ENCODE peak calls at places on chromosome 19, in seven cellular contexts. S is tibial nerve; J is Peyer's patch; H is thyroid gland; N is body of pancreas; V is CD8-positive, alpha-beta T cell; T is psoas muscle. O is an unnamed sample.

GRCh38 chr19:44723952-44724319 is 24.6 kb upstream of the BCL3 start:
- DNase-seq in S (peak; percentile 80), H (peak; percentile 83), T (peak; percentile 90), J (peak; percentile 72), N (peak; percentile 84), V (peak; percentile 68), O (peak; percentile 75)

GRCh38 chr19:54921082-54921481 is 15.1 kb downstream of the NCR1 start:
- DNase-seq in S (no peak), T (no peak), H (no peak), N (no peak), J (no peak), V (no peak), O (no peak)

GRCh38 chr19:32708457-32708856 is 11.1 kb upstream of the TDRD12 start:
- DNase-seq in J (no peak), V (no peak), T (no peak), S (no peak), N (no peak), H (no peak), O (no peak)

GRCh38 chr19:39246951-39247669 is 1.5 kb downstream of the IFNL4 start:
- DNase-seq in J (peak; percentile 32), N (peak; percentile 34), T (no peak), V (peak; percentile 14), S (no peak), H (peak; percentile 55), O (peak; percentile 22)

GRCh38 chr19:40313229-40313983 is 28.3 kb upstream of the AKT2 start:
- DNase-seq in T (no peak), V (no peak), N (no peak), H (no peak), S (no peak), J (no peak), O (no peak)

GRCh38 chr19:31160346-31160926 is 188.8 kb downstream of the TSHZ3 start:
- DNase-seq in J (no peak), V (no peak), H (no peak), T (no peak), S (no peak), N (no peak), O (no peak)

GRCh38 chr19:49489601-49490167 is 2.3 kb downstream of the RPL13A start:
- DNase-seq in J (peak; percentile 68), N (no peak), H (no peak), S (no peak), T (no peak), V (no peak), O (peak; percentile 46)

GRCh38 chr19:48867922-48868195 is 558 bp downstream of the PLEKHA4 start:
- DNase-seq in T (no peak), N (no peak), S (no peak), J (no peak), H (no peak), V (no peak), O (no peak)

GRCh38 chr19:7349961-7350711 is 1.4 kb downstream of the ARHGEF18 start:
- DNase-seq in J (peak; percentile 89), T (no peak), H (no peak), V (peak; percentile 77), N (no peak), S (no peak), O (peak; percentile 75)

GRCh38 chr19:5093297-5093858 is 124.5 kb downstream of the KDM4B start:
- DNase-seq in N (peak; percentile 73), H (no peak), J (no peak), T (no peak), S (peak; percentile 36), V (no peak), O (no peak)

GRCh38 chr19:52935434-52935833 is 12.2 kb upstream of the ZNF888 start:
- DNase-seq in N (no peak), V (no peak), T (no peak), H (no peak), J (no peak), S (no peak), O (no peak)

GRCh38 chr19:40467007-40467565 is 285 bp downstream of the SPTBN4 start:
- DNase-seq in T (peak; percentile 62), H (no peak), S (no peak), N (peak; percentile 14), V (no peak), J (no peak), O (no peak)

GRCh38 chr19:44748426-44749254 is at the start of gene BCL3:
- DNase-seq in J (peak; percentile 72), S (no peak), T (peak; percentile 85), H (peak; percentile 70), V (peak; percentile 54), N (peak; percentile 74), O (peak; percentile 83)

GRCh38 chr19:54674021-54674617 is 11.3 kb downstream of the LILRB4 start:
- DNase-seq in H (no peak), T (no peak), N (no peak), S (no peak), J (no peak), V (no peak), O (no peak)

GRCh38 chr19:3656747-3657394 is 30.3 kb upstream of the CACTIN start:
- DNase-seq in V (no peak), J (no peak), T (no peak), N (no peak), H (no peak), S (no peak), O (no peak)

GRCh38 chr19:47660435-47660832 is 51.5 kb downstream of the BICRA start:
- DNase-seq in N (no peak), S (no peak), H (no peak), V (no peak), J (no peak), T (peak; percentile 33), O (no peak)

GRCh38 chr19:4229179-4229931 is at the start of gene EBI3:
- DNase-seq in S (peak; percentile 7), H (peak; percentile 3), T (no peak), V (no peak), J (peak; percentile 37), N (no peak), O (no peak)

GRCh38 chr19:30228113-30228725 is 144.0 kb upstream of the ZNF536 start:
- DNase-seq in T (no peak), S (no peak), V (no peak), J (no peak), N (no peak), H (peak; percentile 28), O (no peak)

GRCh38 chr19:40190891-40191835 is at the start of gene MAP3K10:
- DNase-seq in J (peak; percentile 71), H (peak; percentile 61), N (peak; percentile 71), T (peak; percentile 91), S (peak; percentile 50), V (peak; percentile 58), O (peak; percentile 74)

GRCh38 chr19:33748231-33748630 is 48.4 kb upstream of the KCTD15 start:
- DNase-seq in N (no peak), H (no peak), S (no peak), J (no peak), T (no peak), V (no peak), O (no peak)

GRCh38 chr19:41321600-41322270 is 11.8 kb downstream of the CCDC97 start:
- DNase-seq in T (peak; percentile 73), S (no peak), N (no peak), J (no peak), V (no peak), H (peak; percentile 37), O (no peak)

GRCh38 chr19:18475004-18475453 is 37.1 kb upstream of the ISYNA1 start:
- DNase-seq in S (no peak), H (no peak), T (no peak), V (no peak), J (no peak), N (no peak), O (peak; percentile 71)

GRCh38 chr19:18477974-18478373 is 40.0 kb upstream of the ISYNA1 start:
- DNase-seq in T (no peak), H (no peak), S (no peak), J (no peak), V (no peak), N (no peak), O (no peak)

GRCh38 chr19:18475762-18476331 is 37.9 kb upstream of the ISYNA1 start:
- DNase-seq in S (no peak), J (no peak), H (no peak), N (no peak), V (no peak), T (peak; percentile 56), O (no peak)

GRCh38 chr19:18477042-18477760 is 39.3 kb upstream of the ISYNA1 start:
- DNase-seq in T (no peak), N (no peak), J (no peak), V (no peak), H (no peak), S (no peak), O (no peak)

GRCh38 chr19:18476507-18477041 is 38.6 kb upstream of the ISYNA1 start:
- DNase-seq in S (no peak), H (no peak), T (peak; percentile 55), N (no peak), J (no peak), V (no peak), O (no peak)
- H3K4me1 ChIP-seq in S (no peaks in the 10 kb centered on the region), H (peaks cover 16% of the 10 kb centered on the region), T (peaks cover 86% of the 10 kb centered on the region), N (peaks cover 62% of the 10 kb centered on the region), J (peaks cover 21% of the 10 kb centered on the region), V (peaks cover 56% of the 10 kb centered on the region), O (peaks cover 89% of the 10 kb centered on the region)

GRCh38 chr19:1524972-1525325 is 1.1 kb downstream of the PLK5 start:
- DNase-seq in S (no peak), V (no peak), N (no peak), H (no peak), T (no peak), J (no peak), O (no peak)
- H3K27me3 ChIP-seq in S (no peaks in the 10 kb centered on the region), V (peaks cover 12% of the 10 kb centered on the region), N (peaks cover 20% of the 10 kb centered on the region), H (peaks cover 7% of the 10 kb centered on the region), T (peaks cover 18% of the 10 kb centered on the region), J (peaks cover 28% of the 10 kb centered on the region), O (peaks cover 10% of the 10 kb centered on the region)

DNA sequence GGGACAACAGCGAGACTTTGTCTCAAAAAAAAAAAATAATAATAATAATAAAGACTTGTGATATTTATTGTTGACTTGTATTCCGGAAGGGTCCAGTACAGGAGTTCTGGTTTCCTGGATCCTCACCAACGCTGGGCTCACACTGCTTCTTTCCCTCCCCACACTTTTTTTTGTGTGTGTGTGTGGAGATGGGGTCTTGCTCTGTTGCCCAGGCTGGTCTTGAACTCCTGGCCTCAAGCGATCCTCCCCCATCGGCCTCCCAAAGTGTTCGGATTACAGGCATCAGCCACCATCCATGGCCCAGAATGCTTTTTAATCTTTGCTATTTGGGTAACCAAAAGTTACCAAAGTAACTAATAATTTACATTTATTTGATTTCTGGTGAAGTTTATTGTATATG is 39.1 kb downstream of the SIPA1L3 start:
- DNase-seq in S (no peak), T (no peak), V (no peak), J (no peak), N (no peak), H (no peak), O (no peak)
- H3K4me1 ChIP-seq in S (no peaks in the 10 kb centered on the region), T (peaks cover 6% of the 10 kb centered on the region), V (no peaks in the 10 kb centered on the region), J (no peaks in the 10 kb centered on the region), N (peaks cover 29% of the 10 kb centered on the region), H (no peaks in the 10 kb centered on the region), O (no peaks in the 10 kb centered on the region)

DNA sequence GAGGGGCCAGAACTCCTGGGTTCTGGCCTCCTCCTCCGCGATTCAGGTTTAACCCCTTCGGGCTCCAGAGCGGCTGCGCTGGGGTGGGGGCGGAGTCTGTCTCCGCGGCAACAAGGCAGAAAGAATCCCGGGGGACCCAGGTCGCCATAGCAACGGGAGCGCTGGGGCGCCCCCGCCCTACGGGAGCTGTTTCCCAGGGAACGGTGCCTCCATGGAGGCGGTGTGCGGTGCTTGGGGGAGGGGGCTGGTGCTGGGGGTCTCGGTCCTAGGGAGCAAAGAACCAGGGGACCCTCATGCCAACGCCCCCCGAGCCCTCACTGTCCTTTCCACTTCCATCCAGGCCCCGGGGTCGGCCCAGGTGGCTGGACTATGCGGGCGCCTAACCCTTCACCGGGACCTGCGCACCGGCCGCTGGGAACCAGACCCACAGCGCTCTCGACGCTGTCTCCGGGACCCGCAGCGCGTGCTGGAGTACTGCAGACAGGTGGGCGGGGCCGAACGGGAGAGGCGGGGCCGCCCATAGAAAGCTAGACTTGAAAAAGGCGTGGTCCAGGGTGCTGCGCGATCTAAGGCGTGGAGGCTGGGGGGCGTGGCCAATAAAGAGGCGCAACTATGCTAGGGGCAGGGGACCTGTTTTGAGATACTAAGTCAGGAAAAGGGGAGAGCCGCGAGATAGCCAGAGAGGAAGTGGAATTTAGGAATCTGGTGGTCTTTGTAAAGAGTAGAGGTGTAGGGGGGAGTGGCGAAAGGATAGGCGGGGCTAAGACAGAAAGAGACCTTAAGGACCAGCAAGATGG is 1.2 kb downstream of the APLP1 start:
- DNase-seq in N (peak; percentile 88), V (peak; percentile 54), S (no peak), T (peak; percentile 69), H (peak; percentile 52), J (peak; percentile 65), O (peak; percentile 88)
- H3K27me3 ChIP-seq in N (no peaks in the 10 kb centered on the region), V (peaks cover 24% of the 10 kb centered on the region), S (no peaks in the 10 kb centered on the region), T (peaks cover 22% of the 10 kb centered on the region), H (no peaks in the 10 kb centered on the region), J (no peaks in the 10 kb centered on the region), O (peaks cover 4% of the 10 kb centered on the region)

O was measured in CD4-positive, alpha-beta memory T cell.